ENCODE peak calls at places on chromosomes 7 and 10, in nine cellular contexts. One of them, this sample, is unnamed. For H3K4me1, the result is how much of the 10 kb centered on the place peaks cover.

GRCh38 chr10:1581189-1581588 is 156.1 kb downstream of the ADARB2 start:
- DNase-seq in H1: no peak
- DNase-seq in sigmoid colon: peak
- DNase-seq in HCT116: no peak
- DNase-seq in GM23338: peak
- DNase-seq in prostate gland: no peak
- DNase-seq in stomach: no peak
- DNase-seq in breast epithelium: no peak
- DNase-seq in HepG2: no peak
- DNase-seq in this sample: no peak

GRCh38 chr10:6141296-6142151 is 52.7 kb downstream of the RBM17 start:
- DNase-seq in H1: no peak
- DNase-seq in sigmoid colon: no peak
- DNase-seq in HCT116: no peak
- DNase-seq in GM23338: no peak
- DNase-seq in prostate gland: peak
- DNase-seq in stomach: no peak
- DNase-seq in breast epithelium: no peak
- DNase-seq in HepG2: no peak
- DNase-seq in this sample: peak

GRCh38 chr7:74371381-74372059 is 82.2 kb upstream of the GTF2IRD1 start:
- DNase-seq in H1: peak
- DNase-seq in sigmoid colon: no peak
- DNase-seq in HCT116: peak
- DNase-seq in GM23338: peak
- DNase-seq in prostate gland: no peak
- DNase-seq in stomach: peak
- DNase-seq in breast epithelium: no peak
- DNase-seq in HepG2: no peak
- DNase-seq in this sample: no peak

GRCh38 chr10:31319602-31320178 is 674 bp downstream of the ZEB1 start:
- DNase-seq in H1: no peak
- DNase-seq in sigmoid colon: no peak
- DNase-seq in HCT116: no peak
- DNase-seq in GM23338: peak
- DNase-seq in prostate gland: no peak
- DNase-seq in stomach: no peak
- DNase-seq in breast epithelium: no peak
- DNase-seq in HepG2: no peak
- DNase-seq in this sample: no peak

GRCh38 chr10:121804460-121804859 is 123.4 kb downstream of the ATE1 start:
- DNase-seq in H1: no peak
- DNase-seq in sigmoid colon: no peak
- DNase-seq in HCT116: no peak
- DNase-seq in GM23338: no peak
- DNase-seq in prostate gland: no peak
- DNase-seq in stomach: no peak
- DNase-seq in breast epithelium: no peak
- DNase-seq in HepG2: no peak
- DNase-seq in this sample: no peak

GRCh38 chr7:21261627-21262564 is 166.0 kb upstream of the SP4 start:
- DNase-seq in H1: peak
- DNase-seq in sigmoid colon: no peak
- DNase-seq in HCT116: peak
- DNase-seq in GM23338: peak
- DNase-seq in prostate gland: no peak
- DNase-seq in stomach: peak
- DNase-seq in breast epithelium: no peak
- DNase-seq in HepG2: peak
- DNase-seq in this sample: no peak

GRCh38 chr10:42987575-42987974 is 89.3 kb upstream of the RET start:
- DNase-seq in H1: peak
- DNase-seq in sigmoid colon: peak
- DNase-seq in HCT116: no peak
- DNase-seq in GM23338: no peak
- DNase-seq in prostate gland: no peak
- DNase-seq in stomach: no peak
- DNase-seq in breast epithelium: no peak
- DNase-seq in HepG2: no peak
- DNase-seq in this sample: peak

GRCh38 chr10:38146579-38147333 is 52.6 kb downstream of the ZNF37A start:
- DNase-seq in H1: no peak
- DNase-seq in sigmoid colon: no peak
- DNase-seq in HCT116: no peak
- DNase-seq in GM23338: no peak
- DNase-seq in prostate gland: no peak
- DNase-seq in stomach: no peak
- DNase-seq in breast epithelium: no peak
- DNase-seq in HepG2: no peak
- DNase-seq in this sample: no peak

GRCh38 chr7:5699467-5699866 is 82.0 kb downstream of the RNF216 start:
- DNase-seq in H1: no peak
- DNase-seq in sigmoid colon: no peak
- DNase-seq in HCT116: no peak
- DNase-seq in GM23338: no peak
- DNase-seq in prostate gland: no peak
- DNase-seq in stomach: no peak
- DNase-seq in breast epithelium: no peak
- DNase-seq in HepG2: no peak
- DNase-seq in this sample: no peak

GRCh38 chr7:93315896-93316295 is 83.7 kb downstream of the VPS50 start:
- DNase-seq in H1: no peak
- DNase-seq in sigmoid colon: no peak
- DNase-seq in HCT116: no peak
- DNase-seq in GM23338: no peak
- DNase-seq in prostate gland: no peak
- DNase-seq in stomach: no peak
- DNase-seq in breast epithelium: no peak
- DNase-seq in HepG2: no peak
- DNase-seq in this sample: no peak

GRCh38 chr10:68543004-68543918 is 15.9 kb upstream of the SLC25A16 start:
- DNase-seq in H1: no peak
- DNase-seq in sigmoid colon: no peak
- DNase-seq in HCT116: peak
- DNase-seq in GM23338: no peak
- DNase-seq in prostate gland: no peak
- DNase-seq in stomach: no peak
- DNase-seq in breast epithelium: no peak
- DNase-seq in HepG2: peak
- DNase-seq in this sample: no peak

GRCh38 chr10:35446439-35446838 is 110.1 kb downstream of the CCNY start:
- DNase-seq in H1: no peak
- DNase-seq in sigmoid colon: no peak
- DNase-seq in HCT116: no peak
- DNase-seq in GM23338: no peak
- DNase-seq in prostate gland: no peak
- DNase-seq in stomach: no peak
- DNase-seq in breast epithelium: no peak
- DNase-seq in HepG2: no peak
- DNase-seq in this sample: no peak

GRCh38 chr10:71795248-71795647 is 21.9 kb upstream of the VSIR start:
- DNase-seq in H1: peak
- DNase-seq in sigmoid colon: no peak
- DNase-seq in HCT116: no peak
- DNase-seq in GM23338: peak
- DNase-seq in prostate gland: no peak
- DNase-seq in stomach: no peak
- DNase-seq in breast epithelium: no peak
- DNase-seq in HepG2: no peak
- DNase-seq in this sample: no peak

GRCh38 chr10:109393425-109393824 is 529.9 kb downstream of the XPNPEP1 start:
- DNase-seq in H1: peak
- DNase-seq in sigmoid colon: no peak
- DNase-seq in HCT116: no peak
- DNase-seq in GM23338: peak
- DNase-seq in prostate gland: no peak
- DNase-seq in stomach: no peak
- DNase-seq in breast epithelium: no peak
- DNase-seq in HepG2: no peak
- DNase-seq in this sample: no peak

GRCh38 chr7:27936244-27937102 is 196.5 kb downstream of the TAX1BP1 start:
- DNase-seq in H1: no peak
- DNase-seq in sigmoid colon: no peak
- DNase-seq in HCT116: no peak
- DNase-seq in GM23338: no peak
- DNase-seq in prostate gland: peak
- DNase-seq in stomach: no peak
- DNase-seq in breast epithelium: no peak
- DNase-seq in HepG2: no peak
- DNase-seq in this sample: no peak

GRCh38 chr7:69941077-69941476 is 342.8 kb downstream of the AUTS2 start:
- DNase-seq in H1: no peak
- DNase-seq in sigmoid colon: no peak
- DNase-seq in HCT116: no peak
- DNase-seq in GM23338: no peak
- DNase-seq in prostate gland: no peak
- DNase-seq in stomach: no peak
- DNase-seq in breast epithelium: no peak
- DNase-seq in HepG2: no peak
- DNase-seq in this sample: no peak

GRCh38 chr10:21203473-21204107 is 306.5 kb upstream of the NEBL start:
- DNase-seq in H1: no peak
- DNase-seq in sigmoid colon: no peak
- DNase-seq in HCT116: no peak
- DNase-seq in GM23338: no peak
- DNase-seq in prostate gland: no peak
- DNase-seq in stomach: no peak
- DNase-seq in breast epithelium: no peak
- DNase-seq in HepG2: no peak
- DNase-seq in this sample: no peak

GRCh38 chr10:112375721-112376577 is 2.0 kb downstream of the ACSL5 start:
- DNase-seq in H1: no peak
- DNase-seq in sigmoid colon: peak
- DNase-seq in HCT116: no peak
- DNase-seq in GM23338: no peak
- DNase-seq in prostate gland: peak
- DNase-seq in stomach: peak
- DNase-seq in breast epithelium: peak
- DNase-seq in HepG2: peak
- DNase-seq in this sample: no peak

GRCh38 chr7:50591480-50592438 is 26.6 kb upstream of the DDC start:
- DNase-seq in H1: no peak
- DNase-seq in sigmoid colon: no peak
- DNase-seq in HCT116: no peak
- DNase-seq in GM23338: no peak
- DNase-seq in prostate gland: no peak
- DNase-seq in stomach: no peak
- DNase-seq in breast epithelium: no peak
- DNase-seq in HepG2: peak
- DNase-seq in this sample: no peak

DNA sequence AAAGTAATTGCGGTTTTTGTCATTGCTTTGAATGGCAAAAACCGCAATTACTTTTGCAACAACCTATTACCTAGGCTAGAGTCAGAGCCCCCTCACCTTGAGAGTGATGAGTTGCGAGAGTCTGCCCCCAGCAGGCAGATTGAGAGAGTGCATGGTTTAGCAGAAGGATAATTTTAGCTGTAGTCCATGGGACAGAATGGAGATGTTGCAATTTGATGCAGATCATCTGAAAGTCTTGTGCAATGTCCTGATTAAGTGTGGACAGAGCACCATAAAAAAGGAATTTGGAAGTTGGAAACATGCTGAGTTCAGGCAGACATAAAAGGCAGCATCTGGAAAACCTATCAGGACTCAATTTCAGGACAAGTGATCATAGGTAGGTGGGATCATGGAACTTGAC is 48.7 kb downstream of the GPR141 start:
- DNase-seq in H1: peak
- DNase-seq in sigmoid colon: no peak
- DNase-seq in HCT116: peak
- DNase-seq in GM23338: peak
- DNase-seq in prostate gland: peak
- DNase-seq in stomach: no peak
- DNase-seq in breast epithelium: no peak
- DNase-seq in HepG2: peak
- DNase-seq in this sample: no peak
- TF ChIP-seq POLR2AphosphoS5 in H1: no peak
- TF ChIP-seq POLR2AphosphoS5 in sigmoid colon: no peak
- TF ChIP-seq POLR2AphosphoS5 in HCT116: no peak
- TF ChIP-seq POLR2AphosphoS5 in GM23338: no peak
- TF ChIP-seq POLR2AphosphoS5 in prostate gland: peak
- TF ChIP-seq POLR2AphosphoS5 in stomach: no peak
- TF ChIP-seq POLR2AphosphoS5 in breast epithelium: no peak
- TF ChIP-seq POLR2AphosphoS5 in HepG2: no peak
- TF ChIP-seq POLR2AphosphoS5 in this sample: peak

GRCh38 chr7:134513169-134513752 is 14.1 kb upstream of the AKR1B10 start:
- DNase-seq in H1: peak
- DNase-seq in sigmoid colon: no peak
- DNase-seq in HCT116: no peak
- DNase-seq in GM23338: peak
- DNase-seq in prostate gland: peak
- DNase-seq in stomach: peak
- DNase-seq in breast epithelium: no peak
- DNase-seq in HepG2: peak
- DNase-seq in this sample: no peak
- H3K4me1 ChIP-seq in H1: under half
- H3K4me1 ChIP-seq in sigmoid colon: under half
- H3K4me1 ChIP-seq in HCT116: under half
- H3K4me1 ChIP-seq in GM23338: under half
- H3K4me1 ChIP-seq in prostate gland: under half
- H3K4me1 ChIP-seq in stomach: under half
- H3K4me1 ChIP-seq in breast epithelium: under half
- H3K4me1 ChIP-seq in HepG2: under half
- H3K4me1 ChIP-seq in this sample: under half

GRCh38 chr7:107803009-107803581 is at the start of gene SLC26A3:
- DNase-seq in H1: no peak
- DNase-seq in sigmoid colon: no peak
- DNase-seq in HCT116: no peak
- DNase-seq in GM23338: no peak
- DNase-seq in prostate gland: no peak
- DNase-seq in stomach: no peak
- DNase-seq in breast epithelium: no peak
- DNase-seq in HepG2: no peak
- DNase-seq in this sample: no peak
- TF ChIP-seq POLR2AphosphoS5 in H1: no peak
- TF ChIP-seq POLR2AphosphoS5 in sigmoid colon: no peak
- TF ChIP-seq POLR2AphosphoS5 in HCT116: no peak
- TF ChIP-seq POLR2AphosphoS5 in GM23338: no peak
- TF ChIP-seq POLR2AphosphoS5 in prostate gland: no peak
- TF ChIP-seq POLR2AphosphoS5 in stomach: no peak
- TF ChIP-seq POLR2AphosphoS5 in breast epithelium: no peak
- TF ChIP-seq POLR2AphosphoS5 in HepG2: no peak
- TF ChIP-seq POLR2AphosphoS5 in this sample: no peak

DNA sequence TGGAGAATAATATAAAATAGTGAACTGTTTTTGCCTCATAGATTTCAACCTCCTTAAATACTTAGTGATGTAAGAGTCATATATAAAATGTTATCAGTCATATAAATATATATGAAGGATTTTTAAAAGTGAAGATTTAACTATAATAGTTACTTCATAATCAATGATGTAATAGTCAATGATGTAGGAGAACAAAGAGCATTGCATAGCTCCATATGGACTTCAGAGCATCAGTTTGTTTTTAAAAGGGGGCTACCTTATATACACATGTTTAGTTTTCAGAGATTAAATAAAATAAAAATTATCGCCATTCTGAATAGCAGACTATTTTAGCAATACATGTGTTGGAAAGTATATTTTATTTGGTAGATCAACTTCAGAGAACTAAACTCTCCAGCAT is 29.1 kb upstream of the EPC1 start:
- DNase-seq in H1: no peak
- DNase-seq in sigmoid colon: no peak
- DNase-seq in HCT116: no peak
- DNase-seq in GM23338: no peak
- DNase-seq in prostate gland: no peak
- DNase-seq in stomach: no peak
- DNase-seq in breast epithelium: no peak
- DNase-seq in HepG2: no peak
- DNase-seq in this sample: no peak
- H3K4me1 ChIP-seq in H1: under half
- H3K4me1 ChIP-seq in sigmoid colon: half or more
- H3K4me1 ChIP-seq in HCT116: under half
- H3K4me1 ChIP-seq in GM23338: under half
- H3K4me1 ChIP-seq in prostate gland: under half
- H3K4me1 ChIP-seq in stomach: under half
- H3K4me1 ChIP-seq in breast epithelium: under half
- H3K4me1 ChIP-seq in HepG2: under half
- H3K4me1 ChIP-seq in this sample: under half